ENCODE peak calls at places on chromosomes 16 and 17, in nine cellular contexts. One of them, this sample, is unnamed.

GRCh38 chr17:73552300-73553088 is 91.8 kb downstream of the SDK2 start:
- DNase-seq in T-helper 2 cell: no peak
- DNase-seq in SW480: no peak
- DNase-seq in endothelial cell: no peak
- DNase-seq in M059J: no peak
- DNase-seq in B cell: no peak
- DNase-seq in left cardiac atrium: no peak
- DNase-seq in iPS DF 19.7: no peak
- DNase-seq in SK-N-MC: no peak
- DNase-seq in this sample: no peak

GRCh38 chr17:77375917-77376651 is 235.3 kb downstream of the SEC14L1 start:
- DNase-seq in SK-N-MC: no peak
- DNase-seq in endothelial cell: no peak
- DNase-seq in iPS DF 19.7: no peak
- DNase-seq in left cardiac atrium: no peak
- DNase-seq in T-helper 2 cell: peak
- DNase-seq in SW480: no peak
- DNase-seq in M059J: no peak
- DNase-seq in B cell: peak
- DNase-seq in this sample: peak

GRCh38 chr17:40605301-40605700 is 40.0 kb upstream of the CCR7 start:
- DNase-seq in left cardiac atrium: no peak
- DNase-seq in iPS DF 19.7: no peak
- DNase-seq in M059J: no peak
- DNase-seq in SK-N-MC: no peak
- DNase-seq in B cell: no peak
- DNase-seq in SW480: no peak
- DNase-seq in T-helper 2 cell: peak
- DNase-seq in endothelial cell: no peak
- DNase-seq in this sample: no peak

GRCh38 chr17:7019839-7020519 is 2.9 kb upstream of the BCL6B start:
- DNase-seq in M059J: peak
- DNase-seq in iPS DF 19.7: no peak
- DNase-seq in B cell: no peak
- DNase-seq in T-helper 2 cell: no peak
- DNase-seq in left cardiac atrium: peak
- DNase-seq in endothelial cell: peak
- DNase-seq in SK-N-MC: no peak
- DNase-seq in SW480: no peak
- DNase-seq in this sample: no peak

GRCh38 chr16:10805362-10805761 is 13.2 kb downstream of the TVP23A start:
- DNase-seq in iPS DF 19.7: no peak
- DNase-seq in SK-N-MC: no peak
- DNase-seq in B cell: no peak
- DNase-seq in T-helper 2 cell: no peak
- DNase-seq in M059J: no peak
- DNase-seq in endothelial cell: no peak
- DNase-seq in left cardiac atrium: no peak
- DNase-seq in SW480: no peak
- DNase-seq in this sample: no peak

GRCh38 chr16:69338557-69339288 is 641 bp downstream of the COG8 start:
- DNase-seq in SW480: no peak
- DNase-seq in T-helper 2 cell: no peak
- DNase-seq in endothelial cell: no peak
- DNase-seq in SK-N-MC: no peak
- DNase-seq in B cell: no peak
- DNase-seq in iPS DF 19.7: no peak
- DNase-seq in M059J: no peak
- DNase-seq in left cardiac atrium: peak
- DNase-seq in this sample: no peak

GRCh38 chr17:72462814-72463213 is 342.0 kb downstream of the SOX9 start:
- DNase-seq in endothelial cell: no peak
- DNase-seq in SW480: no peak
- DNase-seq in left cardiac atrium: no peak
- DNase-seq in T-helper 2 cell: no peak
- DNase-seq in SK-N-MC: no peak
- DNase-seq in iPS DF 19.7: no peak
- DNase-seq in B cell: no peak
- DNase-seq in M059J: peak
- DNase-seq in this sample: no peak

GRCh38 chr16:3484328-3485096 is 10.8 kb downstream of the C16orf90 start:
- DNase-seq in iPS DF 19.7: no peak
- DNase-seq in B cell: no peak
- DNase-seq in endothelial cell: no peak
- DNase-seq in T-helper 2 cell: no peak
- DNase-seq in SK-N-MC: no peak
- DNase-seq in left cardiac atrium: no peak
- DNase-seq in SW480: no peak
- DNase-seq in M059J: no peak
- DNase-seq in this sample: no peak

GRCh38 chr16:77310877-77311276 is 111.7 kb downstream of the SYCE1L start:
- DNase-seq in SK-N-MC: no peak
- DNase-seq in T-helper 2 cell: no peak
- DNase-seq in SW480: no peak
- DNase-seq in B cell: no peak
- DNase-seq in endothelial cell: no peak
- DNase-seq in M059J: no peak
- DNase-seq in iPS DF 19.7: no peak
- DNase-seq in left cardiac atrium: no peak
- DNase-seq in this sample: no peak

GRCh38 chr17:58310511-58311428 is 17.8 kb downstream of the TSPOAP1 start:
- DNase-seq in SK-N-MC: no peak
- DNase-seq in T-helper 2 cell: no peak
- DNase-seq in left cardiac atrium: peak
- DNase-seq in SW480: no peak
- DNase-seq in endothelial cell: peak
- DNase-seq in iPS DF 19.7: no peak
- DNase-seq in B cell: peak
- DNase-seq in M059J: no peak
- DNase-seq in this sample: no peak

GRCh38 chr17:18225562-18226283 is at the start of gene LLGL1:
- DNase-seq in endothelial cell: no peak
- DNase-seq in M059J: no peak
- DNase-seq in B cell: no peak
- DNase-seq in left cardiac atrium: no peak
- DNase-seq in SW480: no peak
- DNase-seq in SK-N-MC: no peak
- DNase-seq in T-helper 2 cell: no peak
- DNase-seq in iPS DF 19.7: no peak
- DNase-seq in this sample: no peak

GRCh38 chr17:7224661-7225111 is 4.9 kb downstream of the ACADVL start:
- DNase-seq in T-helper 2 cell: no peak
- DNase-seq in endothelial cell: no peak
- DNase-seq in M059J: no peak
- DNase-seq in left cardiac atrium: no peak
- DNase-seq in SK-N-MC: no peak
- DNase-seq in iPS DF 19.7: no peak
- DNase-seq in SW480: no peak
- DNase-seq in B cell: no peak
- DNase-seq in this sample: no peak

GRCh38 chr16:89315791-89316581 is 98.5 kb downstream of the ZNF778 start:
- DNase-seq in M059J: peak
- DNase-seq in T-helper 2 cell: peak
- DNase-seq in B cell: peak
- DNase-seq in SW480: peak
- DNase-seq in left cardiac atrium: peak
- DNase-seq in SK-N-MC: peak
- DNase-seq in endothelial cell: peak
- DNase-seq in iPS DF 19.7: no peak
- DNase-seq in this sample: no peak

GRCh38 chr17:44263360-44263902 is 4.5 kb downstream of the SLC4A1 start:
- DNase-seq in SW480: no peak
- DNase-seq in B cell: no peak
- DNase-seq in M059J: no peak
- DNase-seq in iPS DF 19.7: no peak
- DNase-seq in endothelial cell: no peak
- DNase-seq in SK-N-MC: no peak
- DNase-seq in T-helper 2 cell: no peak
- DNase-seq in left cardiac atrium: no peak
- DNase-seq in this sample: no peak

GRCh38 chr16:85426806-85427205 is 186.3 kb upstream of the GSE1 start:
- DNase-seq in B cell: no peak
- DNase-seq in iPS DF 19.7: no peak
- DNase-seq in M059J: no peak
- DNase-seq in endothelial cell: no peak
- DNase-seq in SK-N-MC: no peak
- DNase-seq in SW480: no peak
- DNase-seq in T-helper 2 cell: no peak
- DNase-seq in left cardiac atrium: peak
- DNase-seq in this sample: no peak

GRCh38 chr16:70254095-70254964 is 2.6 kb upstream of the EXOSC6 start:
- DNase-seq in SK-N-MC: no peak
- DNase-seq in endothelial cell: no peak
- DNase-seq in M059J: peak
- DNase-seq in T-helper 2 cell: no peak
- DNase-seq in SW480: no peak
- DNase-seq in B cell: no peak
- DNase-seq in left cardiac atrium: no peak
- DNase-seq in iPS DF 19.7: no peak
- DNase-seq in this sample: no peak

GRCh38 chr17:76623271-76624146 is 20.0 kb downstream of the ST6GALNAC1 start:
- DNase-seq in SW480: peak
- DNase-seq in T-helper 2 cell: peak
- DNase-seq in iPS DF 19.7: no peak
- DNase-seq in B cell: peak
- DNase-seq in SK-N-MC: peak
- DNase-seq in left cardiac atrium: peak
- DNase-seq in endothelial cell: peak
- DNase-seq in M059J: peak
- DNase-seq in this sample: peak

GRCh38 chr17:22310717-22311686 is 618.7 kb downstream of the KCNJ18 start:
- DNase-seq in B cell: no peak
- DNase-seq in left cardiac atrium: peak
- DNase-seq in T-helper 2 cell: no peak
- DNase-seq in endothelial cell: no peak
- DNase-seq in SW480: peak
- DNase-seq in M059J: peak
- DNase-seq in SK-N-MC: no peak
- DNase-seq in iPS DF 19.7: peak
- DNase-seq in this sample: no peak

GRCh38 chr17:17994271-17994670 is 21.6 kb downstream of the DRC3 start:
- DNase-seq in endothelial cell: peak
- DNase-seq in iPS DF 19.7: peak
- DNase-seq in left cardiac atrium: no peak
- DNase-seq in B cell: no peak
- DNase-seq in T-helper 2 cell: no peak
- DNase-seq in SK-N-MC: no peak
- DNase-seq in SW480: peak
- DNase-seq in M059J: peak
- DNase-seq in this sample: no peak

GRCh38 chr17:18028684-18029540 is 10.1 kb downstream of the ATPAF2 start:
- DNase-seq in iPS DF 19.7: no peak
- DNase-seq in endothelial cell: no peak
- DNase-seq in M059J: no peak
- DNase-seq in SW480: no peak
- DNase-seq in left cardiac atrium: no peak
- DNase-seq in T-helper 2 cell: no peak
- DNase-seq in B cell: no peak
- DNase-seq in SK-N-MC: no peak
- DNase-seq in this sample: no peak

GRCh38 chr17:18370761-18371160 is 6.8 kb upstream of the EVPLL start:
- DNase-seq in left cardiac atrium: no peak
- DNase-seq in iPS DF 19.7: no peak
- DNase-seq in SW480: no peak
- DNase-seq in T-helper 2 cell: no peak
- DNase-seq in M059J: no peak
- DNase-seq in endothelial cell: no peak
- DNase-seq in SK-N-MC: no peak
- DNase-seq in B cell: no peak
- DNase-seq in this sample: no peak

GRCh38 chr17:72358465-72358864 is 237.6 kb downstream of the SOX9 start:
- DNase-seq in endothelial cell: no peak
- DNase-seq in M059J: peak
- DNase-seq in B cell: no peak
- DNase-seq in iPS DF 19.7: no peak
- DNase-seq in SK-N-MC: no peak
- DNase-seq in T-helper 2 cell: no peak
- DNase-seq in left cardiac atrium: no peak
- DNase-seq in SW480: no peak
- DNase-seq in this sample: no peak

GRCh38 chr16:47142469-47143328 is 1.0 kb downstream of the NETO2 start:
- DNase-seq in T-helper 2 cell: no peak
- DNase-seq in M059J: peak
- DNase-seq in SW480: peak
- DNase-seq in left cardiac atrium: peak
- DNase-seq in endothelial cell: no peak
- DNase-seq in SK-N-MC: no peak
- DNase-seq in B cell: peak
- DNase-seq in iPS DF 19.7: no peak
- DNase-seq in this sample: peak

GRCh38 chr17:57662644-57663308 is 82.3 kb downstream of the CCDC182 start:
- DNase-seq in B cell: no peak
- DNase-seq in iPS DF 19.7: peak
- DNase-seq in endothelial cell: peak
- DNase-seq in left cardiac atrium: peak
- DNase-seq in SW480: peak
- DNase-seq in SK-N-MC: no peak
- DNase-seq in T-helper 2 cell: no peak
- DNase-seq in M059J: peak
- DNase-seq in this sample: no peak

GRCh38 chr17:73067075-73067474 is 25.4 kb downstream of the SLC39A11 start:
- DNase-seq in endothelial cell: no peak
- DNase-seq in T-helper 2 cell: no peak
- DNase-seq in B cell: no peak
- DNase-seq in SW480: no peak
- DNase-seq in left cardiac atrium: no peak
- DNase-seq in M059J: no peak
- DNase-seq in SK-N-MC: no peak
- DNase-seq in iPS DF 19.7: no peak
- DNase-seq in this sample: no peak

GRCh38 chr17:28008526-28008925 is 34.0 kb upstream of the NLK start:
- DNase-seq in M059J: peak
- DNase-seq in B cell: no peak
- DNase-seq in T-helper 2 cell: no peak
- DNase-seq in iPS DF 19.7: peak
- DNase-seq in endothelial cell: peak
- DNase-seq in SW480: peak
- DNase-seq in SK-N-MC: peak
- DNase-seq in left cardiac atrium: peak
- DNase-seq in this sample: no peak

GRCh38 chr16:69724981-69725479 is 1.3 kb downstream of the NQO1 start:
- DNase-seq in B cell: no peak
- DNase-seq in SW480: no peak
- DNase-seq in T-helper 2 cell: no peak
- DNase-seq in endothelial cell: no peak
- DNase-seq in M059J: no peak
- DNase-seq in iPS DF 19.7: no peak
- DNase-seq in left cardiac atrium: no peak
- DNase-seq in SK-N-MC: no peak
- DNase-seq in this sample: no peak

GRCh38 chr17:20097362-20097761 is 88.2 kb downstream of the SPECC1 start:
- DNase-seq in endothelial cell: no peak
- DNase-seq in iPS DF 19.7: no peak
- DNase-seq in SK-N-MC: no peak
- DNase-seq in B cell: no peak
- DNase-seq in left cardiac atrium: no peak
- DNase-seq in T-helper 2 cell: no peak
- DNase-seq in M059J: no peak
- DNase-seq in SW480: no peak
- DNase-seq in this sample: no peak

GRCh38 chr17:76572201-76572910 is 13.3 kb downstream of the ST6GALNAC2 start:
- DNase-seq in SK-N-MC: no peak
- DNase-seq in B cell: no peak
- DNase-seq in T-helper 2 cell: no peak
- DNase-seq in left cardiac atrium: no peak
- DNase-seq in iPS DF 19.7: no peak
- DNase-seq in endothelial cell: no peak
- DNase-seq in M059J: no peak
- DNase-seq in SW480: peak
- DNase-seq in this sample: no peak

GRCh38 chr16:84482001-84482891 is 22.2 kb downstream of the MEAK7 start:
- DNase-seq in B cell: no peak
- DNase-seq in iPS DF 19.7: no peak
- DNase-seq in SW480: no peak
- DNase-seq in left cardiac atrium: no peak
- DNase-seq in endothelial cell: no peak
- DNase-seq in T-helper 2 cell: no peak
- DNase-seq in M059J: no peak
- DNase-seq in SK-N-MC: no peak
- DNase-seq in this sample: no peak

GRCh38 chr16:3150346-3151218 is 15.8 kb downstream of the ZNF213 start:
- DNase-seq in SW480: peak
- DNase-seq in M059J: peak
- DNase-seq in SK-N-MC: peak
- DNase-seq in endothelial cell: peak
- DNase-seq in B cell: peak
- DNase-seq in T-helper 2 cell: peak
- DNase-seq in left cardiac atrium: peak
- DNase-seq in iPS DF 19.7: peak
- DNase-seq in this sample: peak

This sample was measured in activated gamma-delta T cell.